ENCODE peak calls at places on chromosomes 13 and 19, in four cellular contexts. A, Y, O and G are unnamed samples.

GRCh38 chr19:33472696-33473624 is 48.6 kb downstream of the PEPD start:
- DNase-seq in Y (no peak), A (peak), O (no peak), G (peak)

GRCh38 chr13:64591981-64592380 is 2638.2 kb downstream of the PCDH9 start:
- DNase-seq in Y (no peak), A (peak), O (no peak), G (no peak)

GRCh38 chr13:35818577-35819165 is 312.5 kb downstream of the DCLK1 start:
- DNase-seq in O (peak), Y (no peak), A (peak), G (peak)

GRCh38 chr13:22114630-22115311 is 443.9 kb downstream of the FGF9 start:
- DNase-seq in A (peak), O (no peak), Y (peak), G (no peak)

GRCh38 chr13:27383104-27383921 is 41.1 kb upstream of the GTF3A start:
- DNase-seq in A (no peak), O (peak), Y (no peak), G (no peak)

GRCh38 chr13:94431987-94432386 is 47.5 kb downstream of the DCT start:
- DNase-seq in A (no peak), Y (no peak), O (no peak), G (no peak)

GRCh38 chr19:57757941-57758340 is 11.3 kb downstream of the ZNF776 start:
- DNase-seq in Y (no peak), O (no peak), A (no peak), G (no peak)

GRCh38 chr19:7869453-7869909 is 4.7 kb downstream of the PRR36 start:
- DNase-seq in O (peak), A (peak), Y (no peak), G (peak)

GRCh38 chr13:18991054-18991453 is 190.6 kb downstream of the TUBA3C start:
- DNase-seq in A (no peak), Y (no peak), O (no peak), G (no peak)

GRCh38 chr19:7922841-7923205 is 2.7 kb downstream of the SNAPC2 start:
- DNase-seq in A (no peak), O (no peak), Y (no peak), G (no peak)

GRCh38 chr13:70884196-70884595 is 775.9 kb upstream of the KLHL1 start:
- DNase-seq in Y (no peak), A (no peak), O (no peak), G (no peak)

GRCh38 chr13:74070065-74070464 is 64.1 kb downstream of the KLF12 start:
- DNase-seq in Y (peak), A (no peak), O (no peak), G (no peak)

GRCh38 chr19:17720487-17720839 is 1.2 kb downstream of the MAP1S start:
- DNase-seq in A (no peak), O (no peak), Y (no peak), G (peak)

GRCh38 chr13:106286811-106287210 is 248.7 kb downstream of the EFNB2 start:
- DNase-seq in Y (no peak), O (no peak), A (no peak), G (no peak)

GRCh38 chr13:43676320-43676719 is 110.5 kb downstream of the ENOX1 start:
- DNase-seq in A (no peak), Y (peak), O (no peak), G (no peak)

GRCh38 chr13:101455863-101456262 is 3.4 kb downstream of the ITGBL1 start:
- DNase-seq in A (peak), O (no peak), Y (no peak), G (peak)

GRCh38 chr19:610801-611505 is 21.3 kb downstream of the HCN2 start:
- DNase-seq in A (peak), O (peak), Y (no peak), G (no peak)

GRCh38 chr19:3366761-3367571 is 583 bp downstream of the NFIC start:
- DNase-seq in A (no peak), O (peak), Y (no peak), G (peak)

DNA sequence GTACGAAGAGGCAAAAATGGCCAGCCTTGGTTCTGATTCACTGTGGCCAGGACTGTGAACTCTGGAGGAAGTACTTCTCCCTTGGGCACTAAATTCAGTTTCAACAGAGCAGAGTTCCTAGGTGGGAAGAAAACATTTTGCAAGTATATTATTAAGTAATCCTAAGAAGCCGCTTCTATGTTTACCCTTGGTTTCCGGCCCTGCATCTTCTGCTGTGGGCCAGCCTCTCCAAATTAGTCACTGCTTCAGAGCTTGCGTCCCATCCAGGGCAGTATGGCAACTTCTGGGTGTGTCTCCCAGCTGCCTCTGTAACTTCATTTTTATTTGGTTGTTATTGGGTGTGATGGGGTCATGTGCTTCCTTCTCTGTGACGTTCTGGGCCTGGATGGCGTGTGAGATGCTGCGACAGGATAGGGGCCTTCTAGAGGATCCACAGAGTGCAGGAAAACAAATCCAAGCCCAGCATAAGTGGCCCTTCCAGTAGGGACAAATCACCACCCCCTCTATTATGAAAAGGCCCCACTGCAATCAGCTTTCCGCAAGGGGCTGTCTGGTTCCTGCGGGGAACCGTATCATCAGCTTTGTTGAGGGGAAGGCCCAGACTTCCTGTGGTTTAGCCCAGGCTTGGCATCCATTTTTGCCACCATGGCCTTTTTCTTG is 55.1 kb upstream of the C1QTNF9 start:
- DNase-seq in O (no peak), Y (no peak), A (no peak), G (no peak)
- TF ChIP-seq FOS in O (no peak), Y (no peak), A (no peak), G (no peak)

GRCh38 chr13:52846567-52847321 is 1.7 kb downstream of the PCDH8 start:
- DNase-seq in A (peak), Y (no peak), O (no peak), G (peak)
- TF ChIP-seq CTCF in A (peak), Y (no peak), O (no peak), G (peak)

DNA sequence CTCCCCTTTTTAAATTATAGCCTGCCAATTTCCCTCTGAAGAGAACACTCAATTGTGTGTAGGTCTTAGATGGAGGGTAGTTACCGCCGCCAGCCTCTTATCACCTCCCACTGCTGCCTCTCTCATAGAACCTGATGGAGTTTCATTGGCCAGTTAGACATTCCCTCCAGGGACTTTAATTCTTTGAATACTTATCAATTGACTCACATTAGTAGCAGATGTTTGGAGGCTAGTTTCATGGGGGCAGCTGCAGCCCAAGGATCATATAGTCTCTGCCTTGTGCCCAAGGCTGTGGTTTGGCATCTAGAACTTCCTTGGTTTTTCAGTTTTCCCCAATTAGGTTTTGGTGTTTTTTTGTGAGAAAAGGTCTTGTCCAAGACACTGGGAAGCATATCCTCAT is 318.9 kb upstream of the HTR2A start:
- DNase-seq in A (peak), O (no peak), Y (no peak), G (no peak)
- TF ChIP-seq FOS in A (peak), O (no peak), Y (no peak), G (no peak)

DNA sequence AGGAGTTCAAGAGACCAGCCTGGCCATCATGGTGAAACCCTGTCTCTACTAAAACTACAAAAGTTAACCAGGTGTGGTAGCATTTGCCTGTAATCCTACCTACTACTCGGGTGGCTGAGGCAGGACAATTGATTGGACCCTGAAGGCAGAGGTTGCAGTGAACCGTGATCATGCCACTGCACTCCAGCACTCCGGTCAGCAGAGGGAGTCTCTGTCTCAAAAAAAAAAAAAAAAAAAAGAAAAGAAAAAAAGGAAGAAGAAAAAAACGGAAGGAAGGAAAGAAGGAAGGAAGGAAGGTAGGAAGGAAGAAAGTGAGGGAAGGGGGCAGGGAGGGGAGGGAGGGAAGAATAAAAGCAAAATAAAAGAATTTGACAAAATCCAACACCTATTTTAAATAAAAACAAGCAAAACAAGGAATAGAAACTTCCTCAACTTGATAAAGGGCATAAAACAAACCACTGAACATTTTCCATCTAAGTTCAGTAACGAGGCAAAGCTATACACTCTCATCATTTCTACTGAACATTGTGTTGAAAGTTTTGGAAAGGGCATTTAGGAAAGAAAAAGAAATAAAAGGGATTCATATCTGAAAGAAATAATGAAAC is 411.6 kb upstream of the SLITRK5 start:
- DNase-seq in Y (no peak), O (no peak), A (no peak), G (no peak)
- TF ChIP-seq CTCF in Y (no peak), O (no peak), A (peak), G (no peak)

GRCh38 chr13:107867701-107868661 is 347.4 kb downstream of the LIG4 start:
- DNase-seq in A (peak), O (peak), Y (no peak), G (peak)
- TF ChIP-seq FOS in A (no peak), O (no peak), Y (no peak), G (no peak)

DNA sequence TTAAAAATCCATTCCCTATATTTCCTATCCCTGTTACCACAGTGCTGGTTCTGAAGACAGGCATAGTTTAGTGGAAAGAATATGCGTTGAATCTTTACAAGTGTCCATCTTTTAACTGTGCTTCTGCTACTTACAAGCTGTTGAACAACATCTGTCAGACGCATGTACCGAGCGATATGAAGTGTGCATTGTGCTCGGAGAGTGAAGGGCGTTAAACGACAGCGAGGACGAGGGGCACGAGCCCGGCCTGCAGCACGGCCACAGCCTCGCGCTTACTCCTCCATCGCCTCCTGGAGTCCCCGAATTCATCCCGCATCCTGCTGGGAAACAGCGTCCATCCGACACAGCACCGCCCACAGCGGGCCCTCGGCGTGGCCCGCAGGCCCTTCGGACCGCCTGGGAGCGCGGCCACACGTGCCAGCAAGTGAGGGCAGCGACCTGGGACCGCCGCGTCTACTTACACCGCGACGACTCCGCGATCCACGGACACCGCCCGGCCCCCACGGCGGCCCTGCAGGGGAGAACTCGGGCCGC is 512 bp downstream of the PCID2 start:
- DNase-seq in O (no peak), Y (no peak), A (peak), G (peak)
- TF ChIP-seq CTCF in O (no peak), Y (no peak), A (peak), G (no peak)

DNA sequence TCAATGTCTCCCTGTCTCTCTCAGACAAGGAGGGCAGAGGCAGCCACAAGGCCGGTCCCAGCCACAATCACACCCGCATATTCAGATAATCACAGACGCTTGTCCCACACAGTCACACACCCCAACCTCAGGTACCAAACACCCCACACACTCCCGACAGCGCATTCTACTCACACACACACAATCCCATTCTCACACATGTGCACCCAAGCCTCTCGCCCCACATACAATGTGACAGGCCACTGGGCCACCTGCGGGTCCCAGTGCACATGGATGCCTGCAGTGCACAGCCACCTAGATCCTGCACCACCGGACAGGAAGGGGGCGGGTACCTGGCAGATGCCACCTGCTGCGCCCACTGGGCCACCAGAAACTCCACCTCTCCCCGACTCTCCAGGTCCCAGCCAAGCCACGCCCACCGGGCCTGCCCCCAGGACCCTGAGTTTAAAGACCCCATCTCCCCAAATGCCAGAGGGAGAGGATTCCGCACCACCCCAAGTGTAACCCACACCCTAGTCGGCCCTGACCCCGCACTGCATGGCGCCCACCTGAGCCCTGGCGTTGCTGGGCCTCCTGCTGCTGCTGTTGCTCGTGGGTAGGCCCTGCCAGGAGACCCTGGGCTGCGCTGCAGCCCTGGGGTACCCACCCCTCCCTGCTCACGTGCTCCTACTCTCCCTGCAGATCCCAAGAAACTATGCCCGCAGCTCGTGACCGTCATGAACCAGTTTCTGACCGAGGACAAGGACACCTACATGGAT is 10.6 kb downstream of the SCGB2B2 start:
- DNase-seq in Y (no peak), O (no peak), A (no peak), G (no peak)
- TF ChIP-seq FOS in Y (no peak), O (no peak), A (no peak), G (no peak)